ENCODE peak calls at places on chromosome 16, in six cellular contexts. O is ELF-1, H is anterior cingulate cortex, I is hepatic stellate cell, L is kidney tubule cell, D is GM13977. N is an unnamed sample.

GRCh38 chr16:695355-696089 is 5.3 kb upstream of the WDR24 start:
- DNase-seq in O (no peak), H (no peak), I (no peak), L (peak; percentile 88), D (peak; percentile 90), N (peak; percentile 68)

GRCh38 chr16:676565-677297 is 1.3 kb downstream of the RHBDL1 start:
- DNase-seq in O (no peak), H (no peak), I (no peak), L (no peak), D (no peak), N (no peak)

GRCh38 chr16:49473773-49474172 is 100.2 kb downstream of the C16orf78 start:
- DNase-seq in O (no peak), H (no peak), I (no peak), L (no peak), D (no peak), N (no peak)

GRCh38 chr16:8931864-8932263 is 31.8 kb downstream of the USP7 start:
- DNase-seq in O (peak; percentile 75), H (no peak), I (peak; percentile 48), L (peak; percentile 40), D (no peak), N (no peak)

GRCh38 chr16:87828071-87828971 is 41.0 kb downstream of the SLC7A5 start:
- DNase-seq in O (no peak), H (no peak), I (no peak), L (no peak), D (no peak), N (no peak)

GRCh38 chr16:1534021-1535020 is 855 bp downstream of the TMEM204 start:
- DNase-seq in O (peak; percentile 56), H (no peak), I (peak; percentile 58), L (no peak), D (no peak), N (no peak)

GRCh38 chr16:85462405-85463227 is 150.5 kb upstream of the GSE1 start:
- DNase-seq in O (no peak), H (no peak), I (peak; percentile 59), L (no peak), D (no peak), N (no peak)

GRCh38 chr16:14528306-14528948 is 101.6 kb downstream of the PARN start:
- DNase-seq in O (no peak), H (no peak), I (no peak), L (no peak), D (no peak), N (no peak)

GRCh38 chr16:7508656-7509055 is 176.0 kb downstream of the RBFOX1 start:
- DNase-seq in O (no peak), H (no peak), I (no peak), L (no peak), D (no peak), N (no peak)

GRCh38 chr16:48535831-48536599 is 74.0 kb downstream of the N4BP1 start:
- DNase-seq in O (no peak), H (no peak), I (peak; percentile 86), L (no peak), D (peak; percentile 77), N (no peak)

GRCh38 chr16:88566158-88566557 is 4.0 kb upstream of the ZC3H18 start:
- DNase-seq in O (no peak), H (no peak), I (no peak), L (peak; percentile 48), D (no peak), N (no peak)

GRCh38 chr16:67190041-67190440 is at the start of gene EXOC3L1:
- DNase-seq in O (no peak), H (no peak), I (no peak), L (no peak), D (no peak), N (no peak)

GRCh38 chr16:67001726-67002125 is 13.3 kb downstream of the CES4A start:
- DNase-seq in O (no peak), H (no peak), I (no peak), L (peak; percentile 79), D (no peak), N (no peak)

GRCh38 chr16:70577256-70577698 is 53.7 kb downstream of the SF3B3 start:
- DNase-seq in O (no peak), H (no peak), I (peak; percentile 55), L (peak; percentile 83), D (no peak), N (no peak)

GRCh38 chr16:58177347-58177710 is 20.6 kb downstream of the CSNK2A2 start:
- DNase-seq in O (no peak), H (no peak), I (no peak), L (no peak), D (no peak), N (no peak)

GRCh38 chr16:14015948-14016347 is 55.2 kb upstream of the MRTFB start:
- DNase-seq in O (no peak), H (no peak), I (peak; percentile 21), L (peak; percentile 82), D (no peak), N (no peak)

GRCh38 chr16:912684-913613 is 57.8 kb downstream of the LMF1 start:
- DNase-seq in O (no peak), H (no peak), I (no peak), L (no peak), D (no peak), N (no peak)

GRCh38 chr16:31138621-31139578 is 3.4 kb upstream of the PRSS8 start:
- DNase-seq in O (peak; percentile 90), H (no peak), I (peak; percentile 66), L (peak; percentile 94), D (no peak), N (no peak)

GRCh38 chr16:67843343-67843765 is 1.2 kb downstream of the THAP11 start:
- DNase-seq in O (no peak), H (no peak), I (peak; percentile 57), L (no peak), D (no peak), N (no peak)

GRCh38 chr16:87233928-87234327 is 83.3 kb downstream of the C16orf95 start:
- DNase-seq in O (peak; percentile 52), H (no peak), I (peak; percentile 27), L (no peak), D (no peak), N (no peak)

GRCh38 chr16:80670170-80670865 is 129.5 kb downstream of the DYNLRB2 start:
- DNase-seq in O (no peak), H (no peak), I (no peak), L (no peak), D (no peak), N (no peak)

GRCh38 chr16:82671743-82672142 is 45.0 kb downstream of the CDH13 start:
- DNase-seq in O (no peak), H (no peak), I (no peak), L (no peak), D (peak; percentile 15), N (no peak)

GRCh38 chr16:50697881-50698767 is 4.7 kb downstream of the NOD2 start:
- DNase-seq in O (no peak), H (no peak), I (peak; percentile 69), L (peak; percentile 81), D (peak; percentile 69), N (no peak)

GRCh38 chr16:66474750-66475199 is 47.7 kb downstream of the BEAN1 start:
- DNase-seq in O (no peak), H (no peak), I (no peak), L (peak; percentile 81), D (peak; percentile 89), N (peak; percentile 49)

GRCh38 chr16:3912897-3913296 is 32.4 kb upstream of the CREBBP start:
- DNase-seq in O (no peak), H (no peak), I (no peak), L (no peak), D (no peak), N (no peak)

GRCh38 chr16:177981-178676 is 1.6 kb downstream of the HBA1 start:
- DNase-seq in O (no peak), H (no peak), I (no peak), L (no peak), D (no peak), N (no peak)

GRCh38 chr16:54505479-54506247 is 219.1 kb upstream of the IRX3 start:
- DNase-seq in O (no peak), H (no peak), I (no peak), L (no peak), D (no peak), N (no peak)

GRCh38 chr16:63458842-63459241 is 1422.6 kb upstream of the CDH8 start:
- DNase-seq in O (no peak), H (no peak), I (no peak), L (no peak), D (no peak), N (no peak)

GRCh38 chr16:64159986-64160385 is 961.9 kb downstream of the CDH11 start:
- DNase-seq in O (no peak), H (no peak), I (no peak), L (no peak), D (no peak), N (no peak)

GRCh38 chr16:51621610-51622009 is 470.5 kb upstream of the SALL1 start:
- DNase-seq in O (no peak), H (no peak), I (no peak), L (no peak), D (no peak), N (no peak)

GRCh38 chr16:873889-874288 is 73.4 kb upstream of the GNG13 start:
- DNase-seq in O (no peak), H (no peak), I (no peak), L (no peak), D (no peak), N (no peak)

GRCh38 chr16:30757316-30757715 is 4.5 kb downstream of the CFAP119 start:
- DNase-seq in O (no peak), H (no peak), I (no peak), L (no peak), D (no peak), N (no peak)

GRCh38 chr16:86594712-86595111 is 16.4 kb downstream of the FOXL1 start:
- DNase-seq in O (no peak), H (no peak), I (no peak), L (no peak), D (no peak), N (no peak)

GRCh38 chr16:88624977-88625576 is 13.3 kb upstream of the IL17C start:
- DNase-seq in O (no peak), H (no peak), I (no peak), L (no peak), D (no peak), N (no peak)

GRCh38 chr16:87705780-87706277 is 60.0 kb downstream of the KLHDC4 start:
- DNase-seq in O (peak; percentile 76), H (no peak), I (no peak), L (no peak), D (no peak), N (no peak)

N was measured in germinal center.